ENCODE peak calls at places on chromosomes 2 and 18, in six cellular contexts. G is H9, R is neuronal stem cell, L is mesendoderm, H is trophoblast cell, I is IMR-90. D is an unnamed sample.

GRCh38 chr18:61609131-61609530 is 275.9 kb downstream of the CDH20 start:
- DNase-seq in L (no peak), I (peak; percentile 29), H (no peak), G (no peak), R (no peak), D (no peak)

GRCh38 chr18:46393230-46393629 is 263.8 kb downstream of the LOXHD1 start:
- DNase-seq in G (peak; percentile 75), R (peak; percentile 33), L (peak; percentile 60), I (no peak), H (no peak), D (no peak)

GRCh38 chr2:96637385-96638143 is 548 bp downstream of the KANSL3 start:
- DNase-seq in H (peak; percentile 94), L (peak; percentile 91), R (no peak), G (peak; percentile 69), I (peak; percentile 88), D (peak; percentile 10)

GRCh38 chr2:189144700-189145211 is 34.8 kb downstream of the COL5A2 start:
- DNase-seq in R (no peak), I (peak; percentile 59), G (no peak), H (no peak), L (peak; percentile 64), D (no peak)

GRCh38 chr2:64283015-64283570 is 138.9 kb upstream of the PELI1 start:
- DNase-seq in G (no peak), I (no peak), L (no peak), H (no peak), R (no peak), D (no peak)

GRCh38 chr2:236785611-236786057 is 216.0 kb downstream of the ACKR3 start:
- DNase-seq in L (peak; percentile 31), H (peak; percentile 86), G (no peak), I (no peak), R (no peak), D (no peak)

GRCh38 chr18:76426738-76427305 is 68.2 kb downstream of the ZNF516 start:
- DNase-seq in G (peak; percentile 82), I (no peak), L (peak; percentile 71), R (peak; percentile 43), H (no peak), D (no peak)

GRCh38 chr2:238598802-238599530 is 172.2 kb downstream of the ASB1 start:
- DNase-seq in G (no peak), H (no peak), R (no peak), I (no peak), L (no peak), D (no peak)

GRCh38 chr2:48482774-48483173 is 47.2 kb upstream of the STON1 start:
- DNase-seq in H (no peak), I (no peak), G (no peak), L (no peak), R (no peak), D (no peak)

GRCh38 chr2:219772103-219772502 is 144.7 kb downstream of the SLC4A3 start:
- DNase-seq in I (no peak), R (no peak), L (no peak), G (no peak), H (no peak), D (no peak)

GRCh38 chr18:10971717-10972116 is 177.7 kb downstream of the PIEZO2 start:
- DNase-seq in R (no peak), H (no peak), I (no peak), L (no peak), G (no peak), D (no peak)

GRCh38 chr18:22399949-22400348 is 17.8 kb downstream of the CTAGE1 start:
- DNase-seq in R (no peak), L (peak; percentile 71), I (peak; percentile 62), H (no peak), G (no peak), D (no peak)

GRCh38 chr2:165627463-165627862 is 158.0 kb downstream of the CSRNP3 start:
- DNase-seq in G (no peak), I (peak; percentile 73), L (no peak), H (no peak), R (no peak), D (no peak)

GRCh38 chr2:68362749-68363148 is 2.3 kb upstream of the PLEK start:
- DNase-seq in R (no peak), G (no peak), L (no peak), H (no peak), I (no peak), D (no peak)

GRCh38 chr2:27070653-27071276 is 689 bp downstream of the OST4 start:
- DNase-seq in H (no peak), L (no peak), R (no peak), G (no peak), I (no peak), D (no peak)
- H4K8ac ChIP-seq in H (peak overlapping the region; percentile 94), L (no peak overlapping the region), R (no peak overlapping the region), G (no peak overlapping the region), I (peak overlapping the region; percentile 88), D (peak overlapping the region; percentile 91)

DNA sequence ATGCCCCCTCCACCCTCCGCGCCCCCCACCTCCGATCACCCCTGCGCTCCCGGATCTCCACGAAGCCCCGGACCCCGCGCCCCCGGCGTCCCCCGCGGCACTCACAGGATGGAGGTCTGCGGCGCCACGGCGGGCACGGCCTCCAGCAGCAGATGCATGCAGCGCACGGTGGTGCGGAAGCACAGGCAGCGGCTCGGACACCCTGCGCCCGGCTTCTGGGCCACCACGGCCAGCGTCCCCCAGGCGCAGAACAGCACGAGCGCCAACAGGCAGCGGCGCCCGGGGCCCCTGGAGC is 217 bp downstream of the PXDN start:
- DNase-seq in R (peak; percentile 61), L (no peak), G (peak; percentile 66), H (no peak), I (no peak), D (no peak)
- H4K8ac ChIP-seq in R (no peak overlapping the region), L (no peak overlapping the region), G (no peak overlapping the region), H (peak overlapping the region; percentile 47), I (peak overlapping the region; percentile 14), D (peak overlapping the region; percentile 57)

GRCh38 chr18:49859006-49859359 is 45.6 kb upstream of the ACAA2 start:
- DNase-seq in I (no peak), R (no peak), G (no peak), H (no peak), L (no peak), D (no peak)

GRCh38 chr18:49857708-49858107 is 44.4 kb upstream of the ACAA2 start:
- DNase-seq in G (no peak), H (no peak), L (peak; percentile 50), I (no peak), R (no peak), D (no peak)

GRCh38 chr18:49856531-49856930 is 43.2 kb upstream of the ACAA2 start:
- DNase-seq in G (no peak), H (no peak), I (no peak), R (no peak), L (no peak), D (no peak)

GRCh38 chr18:49859725-49860124 is 46.4 kb upstream of the ACAA2 start:
- DNase-seq in H (no peak), I (no peak), G (no peak), R (no peak), L (no peak), D (no peak)

GRCh38 chr18:49858309-49859005 is 45.1 kb upstream of the ACAA2 start:
- DNase-seq in I (peak; percentile 70), R (peak; percentile 70), G (peak; percentile 78), L (peak; percentile 84), H (peak; percentile 49), D (peak; percentile 90)
- H4K8ac ChIP-seq in I (peak overlapping the region; percentile 71), R (no peak overlapping the region), G (no peak overlapping the region), L (no peak overlapping the region), H (no peak overlapping the region), D (no peak overlapping the region)

DNA sequence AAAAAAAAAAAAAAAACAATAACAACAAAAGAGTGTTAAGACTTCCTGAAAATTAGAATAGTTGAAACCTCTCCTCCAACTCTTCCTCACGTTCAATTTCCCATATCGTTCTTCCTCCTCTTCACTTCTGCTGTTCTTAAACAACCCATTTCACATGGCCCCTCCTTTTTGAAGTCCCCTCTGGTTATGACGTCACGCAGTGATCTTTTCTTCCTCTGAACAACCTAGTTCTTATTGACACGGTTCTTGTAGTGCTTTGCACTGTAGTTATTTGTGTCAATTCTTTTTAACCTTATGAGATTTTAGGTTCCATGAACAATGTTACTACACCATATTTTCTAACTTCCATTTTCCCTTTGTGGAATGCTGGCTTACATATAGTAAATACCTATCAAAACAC is 69.5 kb upstream of the RGPD4 start:
- DNase-seq in I (no peak), G (no peak), H (no peak), R (no peak), L (no peak), D (no peak)
- H4K8ac ChIP-seq in I (no peak overlapping the region), G (no peak overlapping the region), H (no peak overlapping the region), R (no peak overlapping the region), L (no peak overlapping the region), D (no peak overlapping the region)

DNA sequence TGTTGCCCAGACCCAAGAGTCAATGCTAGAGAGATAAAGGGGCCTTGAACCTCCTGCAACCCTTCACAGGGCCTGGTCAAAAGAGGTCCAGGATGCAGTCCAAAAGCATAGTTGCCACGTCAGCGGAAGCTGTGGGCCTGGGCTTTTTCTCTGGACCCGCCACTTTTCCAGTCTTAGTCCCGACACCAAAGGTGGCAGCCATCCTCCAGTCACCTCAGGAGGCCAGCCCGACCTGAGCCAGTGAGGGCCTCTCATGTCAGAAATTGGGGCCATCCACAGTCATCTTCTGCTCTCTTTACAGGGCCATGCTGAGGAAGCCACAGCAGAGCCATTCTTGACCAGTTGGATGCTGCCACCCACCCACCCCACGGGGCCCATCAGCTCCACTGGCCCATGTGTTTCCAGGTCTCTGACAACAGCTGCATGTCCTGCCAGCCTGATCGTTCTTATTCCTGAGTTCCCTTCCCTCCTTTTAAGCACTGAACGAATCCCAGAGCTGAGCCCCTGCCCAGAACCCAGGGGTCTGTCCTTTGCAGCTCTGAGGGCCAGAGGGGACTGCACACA is 34.1 kb upstream of the KLHL29 start:
- DNase-seq in G (no peak), L (no peak), I (no peak), R (no peak), H (no peak), D (no peak)
- H4K8ac ChIP-seq in G (no peak overlapping the region), L (no peak overlapping the region), I (no peak overlapping the region), R (no peak overlapping the region), H (peak overlapping the region; percentile 81), D (peak overlapping the region; percentile 90)

GRCh38 chr2:37764108-37764507 is 92.7 kb upstream of the CDC42EP3 start:
- DNase-seq in I (no peak), R (no peak), H (no peak), L (no peak), G (no peak), D (no peak)
- H4K8ac ChIP-seq in I (peak overlapping the region; percentile 94), R (no peak overlapping the region), H (no peak overlapping the region), L (no peak overlapping the region), G (no peak overlapping the region), D (no peak overlapping the region)

GRCh38 chr2:127401757-127402695 is 14.3 kb upstream of the MAP3K2 start:
- DNase-seq in G (no peak), L (no peak), H (no peak), I (peak; percentile 32), R (no peak), D (no peak)
- H4K8ac ChIP-seq in G (no peak overlapping the region), L (no peak overlapping the region), H (no peak overlapping the region), I (no peak overlapping the region), R (no peak overlapping the region), D (no peak overlapping the region)

GRCh38 chr2:223612501-223612900 is 10.3 kb upstream of the SCG2 start:
- DNase-seq in H (no peak), R (no peak), G (no peak), L (no peak), I (no peak), D (no peak)
- H4K8ac ChIP-seq in H (no peak overlapping the region), R (no peak overlapping the region), G (no peak overlapping the region), L (no peak overlapping the region), I (peak overlapping the region; percentile 39), D (no peak overlapping the region)